ENCODE peak calls at places on chromosomes 5 and 9, in six cellular contexts. L is B cell; C is pancreas; F is heart left ventricle; G is CD8-positive, alpha-beta memory T cell; V is kidney tubule cell. T is an unnamed sample.

GRCh38 chr5:110853267-110853666 is 114.5 kb downstream of the SLC25A46 start:
- DNase-seq in L (no peak), C (no peak), F (no peak), G (no peak), V (peak; percentile 26), T (peak; percentile 37)

GRCh38 chr5:157484768-157485167 is 24.8 kb downstream of the NIPAL4 start:
- DNase-seq in L (no peak), C (no peak), F (peak; percentile 78), G (no peak), V (no peak), T (peak; percentile 27)

GRCh38 chr5:34001231-34001935 is 6.5 kb downstream of the AMACR start:
- DNase-seq in L (no peak), C (peak; percentile 81), F (no peak), G (no peak), V (peak; percentile 51), T (peak; percentile 46)

GRCh38 chr9:94786586-94786985 is 60.1 kb downstream of the AOPEP start:
- DNase-seq in L (no peak), C (no peak), F (no peak), G (no peak), V (no peak), T (no peak)

GRCh38 chr9:82570226-82570625 is 492.7 kb downstream of the RASEF start:
- DNase-seq in L (no peak), C (no peak), F (no peak), G (no peak), V (no peak), T (no peak)

GRCh38 chr5:127330116-127330515 is 39.5 kb downstream of the MEGF10 start:
- DNase-seq in L (no peak), C (no peak), F (no peak), G (no peak), V (no peak), T (no peak)

GRCh38 chr5:95486185-95486584 is 68.6 kb downstream of the SKIC3 start:
- DNase-seq in L (no peak), C (no peak), F (no peak), G (no peak), V (no peak), T (no peak)

GRCh38 chr9:97321681-97322080 is 14.2 kb downstream of the CCDC180 start:
- DNase-seq in L (no peak), C (no peak), F (no peak), G (no peak), V (no peak), T (no peak)

GRCh38 chr5:14492341-14492964 is 89.1 kb upstream of the OTULINL start:
- DNase-seq in L (no peak), C (no peak), F (no peak), G (no peak), V (no peak), T (no peak)

GRCh38 chr5:96876292-96876850 is at the start of gene ERAP2:
- DNase-seq in L (peak; percentile 55), C (no peak), F (no peak), G (no peak), V (peak; percentile 65), T (peak; percentile 71)

GRCh38 chr5:73702951-73703350 is 77.0 kb downstream of the ARHGEF28 start:
- DNase-seq in L (no peak), C (no peak), F (no peak), G (no peak), V (no peak), T (no peak)

GRCh38 chr5:72633649-72634048 is 126.4 kb upstream of the ZNF366 start:
- DNase-seq in L (no peak), C (no peak), F (no peak), G (no peak), V (no peak), T (peak; percentile 83)

GRCh38 chr9:83032065-83032625 is 30.8 kb downstream of the RASEF start:
- DNase-seq in L (no peak), C (no peak), F (no peak), G (no peak), V (peak; percentile 28), T (no peak)

GRCh38 chr5:14244721-14245518 is 101.8 kb downstream of the TRIO start:
- DNase-seq in L (no peak), C (no peak), F (no peak), G (no peak), V (no peak), T (no peak)

GRCh38 chr5:36373527-36374086 is 71.9 kb upstream of the RANBP3L start:
- DNase-seq in L (no peak), C (peak; percentile 67), F (peak; percentile 79), G (no peak), V (peak; percentile 68), T (peak; percentile 89)

T was measured in cardiac fibroblast.